ENCODE peak calls at places on chromosomes 7 and 10, in ten cellular contexts. One of them, this sample, is unnamed.

GRCh38 chr10:5159126-5159525 is 25.8 kb downstream of the AKR1C8 start:
- DNase-seq in AG04450: no peak
- DNase-seq in NCI-H82: no peak
- DNase-seq in activated CD4-positive, CD25-positive, alpha-beta regulatory T cell treated with anti-CD3 and anti-CD28 coated beads, Interleukin-2, amount 50 U/mL, for 16 hours: no peak
- DNase-seq in NAMALWA: no peak
- DNase-seq in RCC 7860: no peak
- DNase-seq in HCEC 1CT: peak; percentile 17
- DNase-seq in CD8-positive, alpha-beta T cell: no peak
- DNase-seq in left kidney: no peak
- DNase-seq in effector CD4-positive, alpha-beta T cell: no peak
- DNase-seq in this sample: no peak

GRCh38 chr10:110704906-110705476 is 60.9 kb downstream of the RBM20 start:
- DNase-seq in AG04450: no peak
- DNase-seq in NCI-H82: no peak
- DNase-seq in activated CD4-positive, CD25-positive, alpha-beta regulatory T cell treated with anti-CD3 and anti-CD28 coated beads, Interleukin-2, amount 50 U/mL, for 16 hours: no peak
- DNase-seq in NAMALWA: no peak
- DNase-seq in RCC 7860: no peak
- DNase-seq in HCEC 1CT: no peak
- DNase-seq in CD8-positive, alpha-beta T cell: no peak
- DNase-seq in left kidney: no peak
- DNase-seq in effector CD4-positive, alpha-beta T cell: no peak
- DNase-seq in this sample: peak; percentile 74

GRCh38 chr7:24392774-24393173 is 108.8 kb downstream of the NPY start:
- DNase-seq in AG04450: no peak
- DNase-seq in NCI-H82: no peak
- DNase-seq in activated CD4-positive, CD25-positive, alpha-beta regulatory T cell treated with anti-CD3 and anti-CD28 coated beads, Interleukin-2, amount 50 U/mL, for 16 hours: no peak
- DNase-seq in NAMALWA: no peak
- DNase-seq in RCC 7860: no peak
- DNase-seq in HCEC 1CT: no peak
- DNase-seq in CD8-positive, alpha-beta T cell: no peak
- DNase-seq in left kidney: peak; percentile 22
- DNase-seq in effector CD4-positive, alpha-beta T cell: no peak
- DNase-seq in this sample: no peak

GRCh38 chr10:7717767-7718166 is 14.7 kb downstream of the ITIH2 start:
- DNase-seq in AG04450: no peak
- DNase-seq in NCI-H82: no peak
- DNase-seq in activated CD4-positive, CD25-positive, alpha-beta regulatory T cell treated with anti-CD3 and anti-CD28 coated beads, Interleukin-2, amount 50 U/mL, for 16 hours: no peak
- DNase-seq in NAMALWA: no peak
- DNase-seq in RCC 7860: no peak
- DNase-seq in HCEC 1CT: no peak
- DNase-seq in CD8-positive, alpha-beta T cell: no peak
- DNase-seq in left kidney: no peak
- DNase-seq in effector CD4-positive, alpha-beta T cell: no peak
- DNase-seq in this sample: no peak

GRCh38 chr10:82294874-82295378 is 419.9 kb downstream of the NRG3 start:
- DNase-seq in AG04450: no peak
- DNase-seq in NCI-H82: no peak
- DNase-seq in activated CD4-positive, CD25-positive, alpha-beta regulatory T cell treated with anti-CD3 and anti-CD28 coated beads, Interleukin-2, amount 50 U/mL, for 16 hours: no peak
- DNase-seq in NAMALWA: no peak
- DNase-seq in RCC 7860: no peak
- DNase-seq in HCEC 1CT: no peak
- DNase-seq in CD8-positive, alpha-beta T cell: no peak
- DNase-seq in left kidney: no peak
- DNase-seq in effector CD4-positive, alpha-beta T cell: no peak
- DNase-seq in this sample: no peak

GRCh38 chr10:5622586-5622985 is 43.8 kb downstream of the ASB13 start:
- DNase-seq in AG04450: no peak
- DNase-seq in NCI-H82: no peak
- DNase-seq in activated CD4-positive, CD25-positive, alpha-beta regulatory T cell treated with anti-CD3 and anti-CD28 coated beads, Interleukin-2, amount 50 U/mL, for 16 hours: no peak
- DNase-seq in NAMALWA: no peak
- DNase-seq in RCC 7860: no peak
- DNase-seq in HCEC 1CT: peak; percentile 18
- DNase-seq in CD8-positive, alpha-beta T cell: no peak
- DNase-seq in left kidney: no peak
- DNase-seq in effector CD4-positive, alpha-beta T cell: no peak
- DNase-seq in this sample: no peak

GRCh38 chr10:89904755-89905154 is 203.4 kb downstream of the KIF20B start:
- DNase-seq in AG04450: no peak
- DNase-seq in NCI-H82: no peak
- DNase-seq in activated CD4-positive, CD25-positive, alpha-beta regulatory T cell treated with anti-CD3 and anti-CD28 coated beads, Interleukin-2, amount 50 U/mL, for 16 hours: no peak
- DNase-seq in NAMALWA: no peak
- DNase-seq in RCC 7860: peak; percentile 35
- DNase-seq in HCEC 1CT: no peak
- DNase-seq in CD8-positive, alpha-beta T cell: no peak
- DNase-seq in left kidney: no peak
- DNase-seq in effector CD4-positive, alpha-beta T cell: no peak
- DNase-seq in this sample: no peak

GRCh38 chr10:96505150-96506136 is 8.3 kb downstream of the TLL2 start:
- DNase-seq in AG04450: no peak
- DNase-seq in NCI-H82: no peak
- DNase-seq in activated CD4-positive, CD25-positive, alpha-beta regulatory T cell treated with anti-CD3 and anti-CD28 coated beads, Interleukin-2, amount 50 U/mL, for 16 hours: no peak
- DNase-seq in NAMALWA: no peak
- DNase-seq in RCC 7860: no peak
- DNase-seq in HCEC 1CT: no peak
- DNase-seq in CD8-positive, alpha-beta T cell: no peak
- DNase-seq in left kidney: no peak
- DNase-seq in effector CD4-positive, alpha-beta T cell: no peak
- DNase-seq in this sample: no peak

GRCh38 chr10:9091515-9092093 is 1037.1 kb downstream of the GATA3 start:
- DNase-seq in AG04450: no peak
- DNase-seq in NCI-H82: no peak
- DNase-seq in activated CD4-positive, CD25-positive, alpha-beta regulatory T cell treated with anti-CD3 and anti-CD28 coated beads, Interleukin-2, amount 50 U/mL, for 16 hours: no peak
- DNase-seq in NAMALWA: no peak
- DNase-seq in RCC 7860: no peak
- DNase-seq in HCEC 1CT: no peak
- DNase-seq in CD8-positive, alpha-beta T cell: no peak
- DNase-seq in left kidney: no peak
- DNase-seq in effector CD4-positive, alpha-beta T cell: no peak
- DNase-seq in this sample: no peak

GRCh38 chr7:121960678-121961461 is 87.9 kb downstream of the PTPRZ1 start:
- DNase-seq in AG04450: peak; percentile 26
- DNase-seq in NCI-H82: peak; percentile 37
- DNase-seq in activated CD4-positive, CD25-positive, alpha-beta regulatory T cell treated with anti-CD3 and anti-CD28 coated beads, Interleukin-2, amount 50 U/mL, for 16 hours: no peak
- DNase-seq in NAMALWA: no peak
- DNase-seq in RCC 7860: peak; percentile 27
- DNase-seq in HCEC 1CT: peak; percentile 96
- DNase-seq in CD8-positive, alpha-beta T cell: no peak
- DNase-seq in left kidney: peak; percentile 6
- DNase-seq in effector CD4-positive, alpha-beta T cell: no peak
- DNase-seq in this sample: peak; percentile 64

GRCh38 chr10:79933961-79934360 is 14.9 kb downstream of the SFTPD start:
- DNase-seq in AG04450: no peak
- DNase-seq in NCI-H82: no peak
- DNase-seq in activated CD4-positive, CD25-positive, alpha-beta regulatory T cell treated with anti-CD3 and anti-CD28 coated beads, Interleukin-2, amount 50 U/mL, for 16 hours: no peak
- DNase-seq in NAMALWA: no peak
- DNase-seq in RCC 7860: no peak
- DNase-seq in HCEC 1CT: peak; percentile 27
- DNase-seq in CD8-positive, alpha-beta T cell: no peak
- DNase-seq in left kidney: no peak
- DNase-seq in effector CD4-positive, alpha-beta T cell: no peak
- DNase-seq in this sample: no peak

GRCh38 chr7:142391191-142391992 is 133.5 kb upstream of the PRSS58 start:
- DNase-seq in AG04450: no peak
- DNase-seq in NCI-H82: peak; percentile 49
- DNase-seq in activated CD4-positive, CD25-positive, alpha-beta regulatory T cell treated with anti-CD3 and anti-CD28 coated beads, Interleukin-2, amount 50 U/mL, for 16 hours: no peak
- DNase-seq in NAMALWA: peak; percentile 66
- DNase-seq in RCC 7860: no peak
- DNase-seq in HCEC 1CT: peak; percentile 20
- DNase-seq in CD8-positive, alpha-beta T cell: peak; percentile 45
- DNase-seq in left kidney: peak; percentile 65
- DNase-seq in effector CD4-positive, alpha-beta T cell: peak; percentile 23
- DNase-seq in this sample: no peak

GRCh38 chr7:121328508-121329459 is at the start of gene WNT16:
- DNase-seq in AG04450: no peak
- DNase-seq in NCI-H82: peak; percentile 42
- DNase-seq in activated CD4-positive, CD25-positive, alpha-beta regulatory T cell treated with anti-CD3 and anti-CD28 coated beads, Interleukin-2, amount 50 U/mL, for 16 hours: no peak
- DNase-seq in NAMALWA: no peak
- DNase-seq in RCC 7860: no peak
- DNase-seq in HCEC 1CT: no peak
- DNase-seq in CD8-positive, alpha-beta T cell: no peak
- DNase-seq in left kidney: peak; percentile 57
- DNase-seq in effector CD4-positive, alpha-beta T cell: no peak
- DNase-seq in this sample: peak; percentile 53

GRCh38 chr7:45937301-45937700 is 16.2 kb upstream of the IGFBP3 start:
- DNase-seq in AG04450: no peak
- DNase-seq in NCI-H82: no peak
- DNase-seq in activated CD4-positive, CD25-positive, alpha-beta regulatory T cell treated with anti-CD3 and anti-CD28 coated beads, Interleukin-2, amount 50 U/mL, for 16 hours: no peak
- DNase-seq in NAMALWA: no peak
- DNase-seq in RCC 7860: no peak
- DNase-seq in HCEC 1CT: no peak
- DNase-seq in CD8-positive, alpha-beta T cell: no peak
- DNase-seq in left kidney: no peak
- DNase-seq in effector CD4-positive, alpha-beta T cell: no peak
- DNase-seq in this sample: no peak

GRCh38 chr7:70325509-70326101 is 727.3 kb downstream of the AUTS2 start:
- DNase-seq in AG04450: no peak
- DNase-seq in NCI-H82: peak; percentile 90
- DNase-seq in activated CD4-positive, CD25-positive, alpha-beta regulatory T cell treated with anti-CD3 and anti-CD28 coated beads, Interleukin-2, amount 50 U/mL, for 16 hours: no peak
- DNase-seq in NAMALWA: no peak
- DNase-seq in RCC 7860: no peak
- DNase-seq in HCEC 1CT: no peak
- DNase-seq in CD8-positive, alpha-beta T cell: no peak
- DNase-seq in left kidney: peak; percentile 19
- DNase-seq in effector CD4-positive, alpha-beta T cell: no peak
- DNase-seq in this sample: peak; percentile 82

GRCh38 chr10:89346264-89346971 is 18.6 kb downstream of the IFIT3 start:
- DNase-seq in AG04450: no peak
- DNase-seq in NCI-H82: no peak
- DNase-seq in activated CD4-positive, CD25-positive, alpha-beta regulatory T cell treated with anti-CD3 and anti-CD28 coated beads, Interleukin-2, amount 50 U/mL, for 16 hours: no peak
- DNase-seq in NAMALWA: no peak
- DNase-seq in RCC 7860: no peak
- DNase-seq in HCEC 1CT: peak; percentile 80
- DNase-seq in CD8-positive, alpha-beta T cell: no peak
- DNase-seq in left kidney: no peak
- DNase-seq in effector CD4-positive, alpha-beta T cell: no peak
- DNase-seq in this sample: no peak

GRCh38 chr7:30028749-30029635 is 780 bp downstream of the PLEKHA8 start:
- DNase-seq in AG04450: no peak
- DNase-seq in NCI-H82: peak; percentile 69
- DNase-seq in activated CD4-positive, CD25-positive, alpha-beta regulatory T cell treated with anti-CD3 and anti-CD28 coated beads, Interleukin-2, amount 50 U/mL, for 16 hours: no peak
- DNase-seq in NAMALWA: peak; percentile 88
- DNase-seq in RCC 7860: peak; percentile 14
- DNase-seq in HCEC 1CT: peak; percentile 59
- DNase-seq in CD8-positive, alpha-beta T cell: peak; percentile 23
- DNase-seq in left kidney: peak; percentile 78
- DNase-seq in effector CD4-positive, alpha-beta T cell: no peak
- DNase-seq in this sample: peak; percentile 61

GRCh38 chr10:126372359-126372758 is 15.9 kb downstream of the ADAM12 start:
- DNase-seq in AG04450: no peak
- DNase-seq in NCI-H82: peak; percentile 95
- DNase-seq in activated CD4-positive, CD25-positive, alpha-beta regulatory T cell treated with anti-CD3 and anti-CD28 coated beads, Interleukin-2, amount 50 U/mL, for 16 hours: no peak
- DNase-seq in NAMALWA: no peak
- DNase-seq in RCC 7860: no peak
- DNase-seq in HCEC 1CT: no peak
- DNase-seq in CD8-positive, alpha-beta T cell: no peak
- DNase-seq in left kidney: peak; percentile 24
- DNase-seq in effector CD4-positive, alpha-beta T cell: no peak
- DNase-seq in this sample: no peak

GRCh38 chr7:139895141-139895829 is 66.2 kb downstream of the TBXAS1 start:
- DNase-seq in AG04450: no peak
- DNase-seq in NCI-H82: peak; percentile 61
- DNase-seq in activated CD4-positive, CD25-positive, alpha-beta regulatory T cell treated with anti-CD3 and anti-CD28 coated beads, Interleukin-2, amount 50 U/mL, for 16 hours: no peak
- DNase-seq in NAMALWA: no peak
- DNase-seq in RCC 7860: no peak
- DNase-seq in HCEC 1CT: no peak
- DNase-seq in CD8-positive, alpha-beta T cell: no peak
- DNase-seq in left kidney: no peak
- DNase-seq in effector CD4-positive, alpha-beta T cell: no peak
- DNase-seq in this sample: no peak

GRCh38 chr10:94038024-94038423 is 44.3 kb downstream of the PLCE1 start:
- DNase-seq in AG04450: no peak
- DNase-seq in NCI-H82: peak; percentile 12
- DNase-seq in activated CD4-positive, CD25-positive, alpha-beta regulatory T cell treated with anti-CD3 and anti-CD28 coated beads, Interleukin-2, amount 50 U/mL, for 16 hours: no peak
- DNase-seq in NAMALWA: no peak
- DNase-seq in RCC 7860: peak; percentile 96
- DNase-seq in HCEC 1CT: peak; percentile 25
- DNase-seq in CD8-positive, alpha-beta T cell: no peak
- DNase-seq in left kidney: peak; percentile 39
- DNase-seq in effector CD4-positive, alpha-beta T cell: no peak
- DNase-seq in this sample: peak; percentile 76

GRCh38 chr7:131159961-131160361 is 167.7 kb upstream of the MKLN1 start:
- DNase-seq in AG04450: peak; percentile 41
- DNase-seq in NCI-H82: no peak
- DNase-seq in activated CD4-positive, CD25-positive, alpha-beta regulatory T cell treated with anti-CD3 and anti-CD28 coated beads, Interleukin-2, amount 50 U/mL, for 16 hours: no peak
- DNase-seq in NAMALWA: no peak
- DNase-seq in RCC 7860: peak; percentile 51
- DNase-seq in HCEC 1CT: peak; percentile 80
- DNase-seq in CD8-positive, alpha-beta T cell: no peak
- DNase-seq in left kidney: no peak
- DNase-seq in effector CD4-positive, alpha-beta T cell: no peak
- DNase-seq in this sample: peak; percentile 81

GRCh38 chr10:6083523-6084475 is 5.0 kb upstream of the RBM17 start:
- DNase-seq in AG04450: no peak
- DNase-seq in NCI-H82: peak; percentile 21
- DNase-seq in activated CD4-positive, CD25-positive, alpha-beta regulatory T cell treated with anti-CD3 and anti-CD28 coated beads, Interleukin-2, amount 50 U/mL, for 16 hours: no peak
- DNase-seq in NAMALWA: no peak
- DNase-seq in RCC 7860: peak; percentile 22
- DNase-seq in HCEC 1CT: no peak
- DNase-seq in CD8-positive, alpha-beta T cell: peak; percentile 33
- DNase-seq in left kidney: no peak
- DNase-seq in effector CD4-positive, alpha-beta T cell: peak; percentile 28
- DNase-seq in this sample: peak; percentile 63

GRCh38 chr7:20194586-20194985 is 22.6 kb downstream of the MACC1 start:
- DNase-seq in AG04450: no peak
- DNase-seq in NCI-H82: no peak
- DNase-seq in activated CD4-positive, CD25-positive, alpha-beta regulatory T cell treated with anti-CD3 and anti-CD28 coated beads, Interleukin-2, amount 50 U/mL, for 16 hours: no peak
- DNase-seq in NAMALWA: no peak
- DNase-seq in RCC 7860: no peak
- DNase-seq in HCEC 1CT: no peak
- DNase-seq in CD8-positive, alpha-beta T cell: no peak
- DNase-seq in left kidney: no peak
- DNase-seq in effector CD4-positive, alpha-beta T cell: no peak
- DNase-seq in this sample: no peak

GRCh38 chr10:110864662-110865140 is 7.0 kb upstream of the PDCD4 start:
- DNase-seq in AG04450: no peak
- DNase-seq in NCI-H82: no peak
- DNase-seq in activated CD4-positive, CD25-positive, alpha-beta regulatory T cell treated with anti-CD3 and anti-CD28 coated beads, Interleukin-2, amount 50 U/mL, for 16 hours: peak; percentile 30
- DNase-seq in NAMALWA: peak; percentile 94
- DNase-seq in RCC 7860: no peak
- DNase-seq in HCEC 1CT: no peak
- DNase-seq in CD8-positive, alpha-beta T cell: peak; percentile 53
- DNase-seq in left kidney: peak; percentile 13
- DNase-seq in effector CD4-positive, alpha-beta T cell: peak; percentile 50
- DNase-seq in this sample: no peak

GRCh38 chr7:130008941-130009847 is 42.0 kb downstream of the ZC3HC1 start:
- DNase-seq in AG04450: no peak
- DNase-seq in NCI-H82: no peak
- DNase-seq in activated CD4-positive, CD25-positive, alpha-beta regulatory T cell treated with anti-CD3 and anti-CD28 coated beads, Interleukin-2, amount 50 U/mL, for 16 hours: no peak
- DNase-seq in NAMALWA: no peak
- DNase-seq in RCC 7860: peak; percentile 84
- DNase-seq in HCEC 1CT: peak; percentile 72
- DNase-seq in CD8-positive, alpha-beta T cell: no peak
- DNase-seq in left kidney: no peak
- DNase-seq in effector CD4-positive, alpha-beta T cell: no peak
- DNase-seq in this sample: peak; percentile 80

This sample was measured in astrocyte of the hippocampus.